ENCODE peak calls at places on chromosomes 1 and 21, in nine cellular contexts. S, L, N, Q, D, M, O, I and H are unnamed samples.

GRCh38 chr1:43545686-43546387 is 15.2 kb downstream of the PTPRF start:
- DNase-seq in S (no peak), L (peak), N (peak), Q (peak), D (peak), M (no peak), O (no peak), I (peak), H (no peak)

GRCh38 chr1:64572222-64572900 is 102.4 kb downstream of the CACHD1 start:
- DNase-seq in S (no peak), L (no peak), N (no peak), Q (no peak), D (peak), M (no peak), O (no peak), I (no peak), H (no peak)

GRCh38 chr1:113255728-113256347 is 134.5 kb upstream of the MAGI3 start:
- DNase-seq in S (no peak), L (no peak), N (no peak), Q (no peak), D (peak), M (no peak), O (no peak), I (no peak), H (peak)

GRCh38 chr1:12047120-12047876 is 15.8 kb upstream of the TNFRSF8 start:
- DNase-seq in S (peak), L (no peak), N (no peak), Q (peak), D (no peak), M (peak), O (no peak), I (no peak), H (peak)

GRCh38 chr1:151130837-151131586 is 15.4 kb downstream of the SEMA6C start:
- DNase-seq in S (peak), L (peak), N (peak), Q (peak), D (peak), M (peak), O (peak), I (peak), H (peak)

GRCh38 chr1:95584315-95584714 is 350.3 kb downstream of the RWDD3 start:
- DNase-seq in S (no peak), L (no peak), N (no peak), Q (no peak), D (no peak), M (no peak), O (no peak), I (no peak), H (no peak)

GRCh38 chr1:232473319-232473718 is 156.6 kb downstream of the SIPA1L2 start:
- DNase-seq in S (no peak), L (peak), N (no peak), Q (no peak), D (peak), M (peak), O (no peak), I (no peak), H (peak)

GRCh38 chr1:57208903-57209302 is 215.0 kb downstream of the DAB1 start:
- DNase-seq in S (no peak), L (no peak), N (no peak), Q (no peak), D (no peak), M (no peak), O (no peak), I (no peak), H (no peak)

GRCh38 chr1:180167021-180167701 is 12.5 kb downstream of the QSOX1 start:
- DNase-seq in S (no peak), L (peak), N (no peak), Q (no peak), D (no peak), M (no peak), O (no peak), I (no peak), H (no peak)

GRCh38 chr1:77874804-77875445 is 13.5 kb upstream of the NEXN start:
- DNase-seq in S (no peak), L (no peak), N (no peak), Q (no peak), D (no peak), M (peak), O (no peak), I (no peak), H (peak)

DNA sequence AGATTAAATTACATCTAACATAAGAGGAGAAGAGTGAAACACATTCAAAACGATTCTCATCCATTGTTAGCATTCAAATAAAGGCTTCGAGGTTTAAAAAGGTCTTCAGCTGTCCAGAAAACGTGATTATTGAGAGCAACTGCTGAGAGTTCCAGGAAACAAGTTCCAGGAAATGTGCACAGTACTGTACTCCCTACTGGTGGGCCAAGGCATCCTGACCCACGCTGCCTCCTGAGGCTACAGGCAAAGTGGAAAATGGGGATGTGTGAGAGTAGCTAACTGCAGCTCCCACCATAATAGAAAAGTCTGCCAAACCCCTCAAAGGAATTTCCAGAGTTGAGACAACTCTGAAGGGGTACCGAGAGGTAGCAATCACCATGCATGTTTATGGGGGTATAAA is 2.0 kb downstream of the VAV3 start:
- DNase-seq in S (no peak), L (no peak), N (no peak), Q (no peak), D (no peak), M (no peak), O (no peak), I (no peak), H (no peak)
- H3K4me3 ChIP-seq in S (peak), L (no peak), N (peak), Q (peak), D (peak), M (no peak), O (peak), I (no peak), H (no peak)

DNA sequence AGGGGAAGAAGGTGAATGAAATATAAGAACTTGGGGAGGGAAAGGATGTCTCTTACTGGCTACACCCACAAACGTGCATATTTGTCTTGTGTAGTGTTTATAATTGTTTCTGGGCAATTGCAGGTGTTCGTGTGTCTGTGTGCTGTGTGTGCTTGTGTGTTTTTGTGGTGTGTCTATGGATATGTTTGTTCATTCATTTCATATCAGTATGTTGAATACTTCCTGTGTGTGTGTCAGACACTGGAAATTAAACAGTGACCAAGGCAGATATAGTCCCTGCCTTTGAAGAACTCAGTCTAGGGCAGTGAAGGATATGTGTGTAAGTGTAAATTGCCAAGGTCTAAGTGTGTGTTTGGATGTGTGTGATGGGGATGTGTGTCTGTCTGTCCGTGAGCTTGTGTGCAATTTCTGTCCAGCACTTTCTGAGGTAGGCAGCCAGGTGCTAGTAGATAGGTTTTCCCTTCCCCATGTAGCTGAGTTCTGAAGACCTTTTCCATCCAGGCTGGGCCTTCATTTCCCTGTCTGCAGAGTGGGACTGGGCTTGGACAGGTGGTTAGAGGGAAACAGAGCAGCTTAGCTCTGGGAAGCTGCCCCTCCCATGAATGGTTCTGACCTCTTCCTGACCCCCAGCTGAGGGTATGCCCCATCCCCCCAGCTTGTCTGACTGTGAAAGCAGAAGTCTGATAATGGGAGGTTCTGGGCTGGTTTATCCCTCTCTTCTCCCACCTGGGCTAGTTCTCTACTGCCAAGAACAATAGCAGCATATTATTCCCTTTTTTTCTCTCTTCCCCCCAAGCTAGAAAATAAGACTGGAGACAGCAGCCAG is 3.8 kb downstream of the AGO1 start:
- DNase-seq in S (no peak), L (no peak), N (no peak), Q (peak), D (peak), M (peak), O (no peak), I (no peak), H (no peak)
- H3K4me3 ChIP-seq in S (no peak), L (no peak), N (no peak), Q (no peak), D (peak), M (no peak), O (no peak), I (no peak), H (no peak)

GRCh38 chr1:221761354-221762002 is 19.6 kb upstream of the DUSP10 start:
- DNase-seq in S (no peak), L (no peak), N (no peak), Q (peak), D (no peak), M (no peak), O (no peak), I (no peak), H (no peak)
- H3K4me3 ChIP-seq in S (no peak), L (no peak), N (no peak), Q (no peak), D (no peak), M (no peak), O (no peak), I (no peak), H (no peak)

DNA sequence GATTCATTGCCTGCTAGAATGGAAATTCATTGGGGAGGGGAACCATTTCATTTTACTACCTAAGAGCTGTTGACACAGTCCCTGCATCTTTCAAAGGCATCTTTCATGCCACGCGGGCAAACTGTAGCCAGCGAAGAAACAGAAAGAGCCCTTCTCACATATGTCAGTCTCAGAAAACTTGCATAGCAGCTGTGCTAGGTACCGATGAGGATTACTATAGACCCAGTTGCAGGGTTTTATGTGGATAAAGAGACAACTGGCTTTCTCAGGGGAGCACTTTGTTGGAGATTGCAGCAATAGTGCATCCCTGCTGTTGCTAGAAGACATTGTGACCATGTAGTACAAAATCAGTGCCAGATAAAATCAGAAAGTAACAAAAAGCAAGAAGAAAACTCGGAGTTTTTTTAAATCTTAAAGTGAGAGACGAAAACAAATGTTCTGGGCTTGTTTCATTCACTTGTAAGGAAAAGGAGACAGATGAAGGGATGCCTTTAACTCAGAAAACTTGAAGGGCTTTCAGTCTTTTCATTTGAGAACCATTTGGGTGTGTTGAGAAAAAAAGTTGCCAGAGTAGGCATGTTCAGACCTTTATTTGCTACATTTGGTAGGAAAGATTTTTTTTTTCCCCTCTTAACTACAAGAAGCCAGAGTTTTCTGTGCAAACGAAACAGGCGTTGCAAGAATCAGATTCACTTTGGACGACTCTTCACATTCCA is 804.1 kb downstream of the USP25 start:
- DNase-seq in S (no peak), L (no peak), N (no peak), Q (no peak), D (no peak), M (no peak), O (no peak), I (no peak), H (no peak)
- H3K4me3 ChIP-seq in S (no peak), L (no peak), N (peak), Q (no peak), D (no peak), M (no peak), O (no peak), I (peak), H (peak)

GRCh38 chr1:172442843-172443565 is 865 bp downstream of the PIGC start:
- DNase-seq in S (no peak), L (no peak), N (no peak), Q (no peak), D (no peak), M (no peak), O (no peak), I (no peak), H (no peak)
- H3K4me3 ChIP-seq in S (peak), L (peak), N (peak), Q (peak), D (peak), M (peak), O (peak), I (peak), H (peak)